ENCODE peak calls at places on chromosomes 6 and 20, in six cellular contexts. B is fibroblast of mammary gland, J is fibroblast of pulmonary artery, V is PC-3, Y is lower lobe of right lung, X is left lung. W is an unnamed sample.

GRCh38 chr6:162195441-162195840 is 532.1 kb downstream of the PRKN start:
- DNase-seq in V (no peak), X (no peak), Y (no peak), B (no peak), J (no peak), W (no peak)

GRCh38 chr6:108616544-108616943 is 55.8 kb downstream of the FOXO3 start:
- DNase-seq in B (peak; percentile 76), J (peak; percentile 57), V (no peak), Y (no peak), X (no peak), W (no peak)

GRCh38 chr6:112332274-112332673 is 14.9 kb upstream of the RFPL4B start:
- DNase-seq in X (no peak), J (no peak), B (peak; percentile 80), V (no peak), Y (no peak), W (no peak)

GRCh38 chr6:52522151-52522626 is 54.7 kb downstream of the TRAM2 start:
- DNase-seq in Y (no peak), B (peak; percentile 93), V (no peak), X (no peak), J (peak; percentile 81), W (no peak)

GRCh38 chr6:14193524-14193923 is 76.0 kb downstream of the CD83 start:
- DNase-seq in J (no peak), B (no peak), X (no peak), V (no peak), Y (no peak), W (no peak)

GRCh38 chr6:79810153-79810806 is 137.1 kb downstream of the ELOVL4 start:
- DNase-seq in B (peak; percentile 5), Y (no peak), X (no peak), J (no peak), V (no peak), W (no peak)

GRCh38 chr20:24696396-24696795 is 227.0 kb downstream of the SYNDIG1 start:
- DNase-seq in B (no peak), Y (no peak), X (no peak), V (no peak), J (no peak), W (peak; percentile 47)

GRCh38 chr20:22490287-22491187 is 93.8 kb downstream of the FOXA2 start:
- DNase-seq in Y (peak; percentile 80), V (peak; percentile 61), B (peak; percentile 2), X (peak; percentile 83), J (peak; percentile 3), W (no peak)

GRCh38 chr6:41443616-41444525 is 102.3 kb upstream of the FOXP4 start:
- DNase-seq in B (peak; percentile 15), V (no peak), X (no peak), J (peak; percentile 31), Y (no peak), W (no peak)

GRCh38 chr6:41428402-41428994 is 93.1 kb downstream of the NCR2 start:
- DNase-seq in X (no peak), V (no peak), Y (no peak), B (no peak), J (no peak), W (no peak)

GRCh38 chr20:15379897-15380296 is 1042.5 kb upstream of the FLRT3 start:
- DNase-seq in J (no peak), V (no peak), B (no peak), Y (no peak), X (no peak), W (no peak)

GRCh38 chr20:15375836-15376235 is 1038.4 kb upstream of the FLRT3 start:
- DNase-seq in Y (no peak), B (no peak), J (no peak), X (no peak), V (no peak), W (no peak)

GRCh38 chr20:15380770-15381169 is 1043.4 kb upstream of the FLRT3 start:
- DNase-seq in B (no peak), X (no peak), Y (no peak), V (no peak), J (no peak), W (no peak)

GRCh38 chr20:15378151-15378550 is 1040.7 kb upstream of the FLRT3 start:
- DNase-seq in V (peak; percentile 11), J (no peak), Y (no peak), X (no peak), B (no peak), W (no peak)
- TF ChIP-seq CTCF in V (peak; percentile 51), J (no peak), Y (no peak), X (no peak), B (peak; percentile 3), W (peak; percentile 27)

GRCh38 chr6:96433950-96434349 is 87.7 kb upstream of the UFL1 start:
- DNase-seq in V (no peak), B (no peak), J (no peak), Y (no peak), X (no peak), W (no peak)

DNA sequence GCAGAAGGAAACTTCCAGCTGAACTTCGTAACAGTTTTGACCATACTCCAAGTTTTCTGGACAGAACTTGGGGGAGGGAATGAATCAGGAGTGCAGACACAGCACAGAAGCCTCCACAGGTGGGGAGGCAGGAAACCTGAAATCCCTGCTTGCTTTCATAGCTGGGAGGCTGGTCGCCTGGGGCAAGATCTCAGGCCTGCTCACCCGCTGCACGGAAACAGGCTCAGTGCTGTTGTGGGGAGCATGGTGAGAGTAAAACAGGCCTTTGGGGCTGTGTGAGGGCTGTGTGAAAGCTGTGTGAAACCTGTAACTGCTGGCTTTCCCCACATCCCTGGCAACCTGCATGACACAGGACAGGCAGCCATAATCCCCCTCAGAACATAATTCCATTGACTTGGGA is 85.2 kb upstream of the UFL1 start:
- DNase-seq in Y (no peak), B (no peak), V (peak; percentile 28), J (no peak), X (no peak), W (no peak)
- TF ChIP-seq CTCF in Y (no peak), B (no peak), V (no peak), J (no peak), X (no peak), W (no peak)

GRCh38 chr20:48905322-48905647 is 16.2 kb upstream of the ARFGEF2 start:
- DNase-seq in J (no peak), B (no peak), Y (no peak), V (no peak), X (no peak), W (no peak)
- TF ChIP-seq CTCF in J (no peak), B (no peak), Y (no peak), V (no peak), X (no peak), W (peak; percentile 12)

DNA sequence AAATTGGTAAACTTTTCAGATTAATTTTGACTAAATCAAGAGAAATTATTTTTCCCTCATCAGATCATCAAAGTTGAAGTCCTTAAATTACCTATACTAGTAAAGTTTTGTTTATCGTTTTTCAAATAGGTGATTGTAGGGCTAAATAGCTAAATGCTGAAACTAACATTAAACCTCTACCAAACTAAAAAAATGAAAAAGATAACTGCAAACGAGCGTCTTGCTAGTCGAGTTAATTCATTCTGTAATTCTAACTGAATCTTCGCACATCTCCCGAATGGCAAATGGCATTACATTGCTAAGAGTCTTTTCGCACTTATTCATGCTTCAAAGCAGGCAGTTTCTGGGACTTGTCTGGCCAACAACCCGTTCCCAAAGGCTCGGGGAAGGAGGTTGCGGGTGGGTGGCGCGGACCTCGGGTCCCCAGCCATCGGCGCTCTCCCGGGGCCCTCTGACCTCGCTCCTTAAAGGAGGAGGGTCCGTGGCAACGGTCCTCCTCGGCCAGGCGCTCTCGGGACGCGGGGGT is 43.8 kb downstream of the POPDC3 start:
- DNase-seq in X (no peak), V (no peak), Y (no peak), J (peak; percentile 27), B (peak; percentile 16), W (no peak)
- TF ChIP-seq CTCF in X (no peak), V (no peak), Y (no peak), J (no peak), B (no peak), W (no peak)

GRCh38 chr6:160121981-160122380 is 366 bp downstream of the SLC22A1 start:
- DNase-seq in V (no peak), B (no peak), X (no peak), Y (no peak), J (no peak), W (peak; percentile 54)

GRCh38 chr6:160122744-160123143 is 1.1 kb downstream of the SLC22A1 start:
- DNase-seq in B (peak; percentile 37), V (no peak), X (no peak), Y (no peak), J (no peak), W (no peak)

GRCh38 chr6:160121558-160121957 is at the start of gene SLC22A1:
- DNase-seq in X (no peak), V (no peak), Y (no peak), B (no peak), J (no peak), W (no peak)

GRCh38 chr6:160118620-160119234 is 2.9 kb upstream of the SLC22A1 start:
- DNase-seq in B (no peak), X (no peak), V (no peak), J (no peak), Y (no peak), W (peak; percentile 50)

DNA sequence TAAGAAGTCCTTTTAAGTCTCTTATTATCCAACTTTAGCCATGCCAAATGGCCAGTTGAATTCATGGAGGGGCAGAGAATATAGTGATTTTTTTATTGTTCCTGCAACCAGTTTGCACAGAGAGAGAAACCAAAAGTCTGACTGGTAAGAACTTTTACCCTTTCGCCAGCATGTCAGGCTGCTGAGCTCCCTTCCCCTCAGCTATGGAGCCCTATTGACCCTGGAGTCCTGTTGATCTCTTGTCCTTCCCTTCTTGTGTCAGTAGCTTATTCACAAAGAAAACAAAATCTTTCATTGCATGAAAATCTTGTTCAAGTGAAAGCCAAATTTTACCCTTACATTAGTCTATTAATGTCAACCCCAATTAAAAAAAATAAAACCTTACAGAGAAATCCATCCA is 1.5 kb upstream of the SLC22A1 start:
- DNase-seq in X (no peak), V (no peak), B (no peak), J (no peak), Y (no peak), W (no peak)
- TF ChIP-seq CTCF in X (no peak), V (no peak), B (no peak), J (no peak), Y (no peak), W (no peak)

GRCh38 chr6:83192871-83193746 is at the start of the genes PGM3 and RWDD2A:
- DNase-seq in X (peak; percentile 97), J (peak; percentile 86), V (peak; percentile 80), Y (peak; percentile 94), B (peak; percentile 77), W (peak; percentile 88)

GRCh38 chr6:83192456-83192855 is 609 bp downstream of the PGM3 start:
- DNase-seq in Y (no peak), V (peak; percentile 51), B (peak; percentile 41), J (no peak), X (no peak), W (no peak)

GRCh38 chr6:83198486-83199172 is 5.5 kb downstream of the RWDD2A start:
- DNase-seq in X (no peak), V (peak; percentile 11), B (no peak), J (peak; percentile 49), Y (no peak), W (no peak)

GRCh38 chr6:83190596-83190995 is 2.5 kb downstream of the PGM3 start:
- DNase-seq in Y (no peak), J (no peak), V (no peak), X (no peak), B (no peak), W (no peak)

GRCh38 chr6:83193747-83194582 is 808 bp downstream of the RWDD2A start:
- DNase-seq in V (peak; percentile 45), B (no peak), J (no peak), Y (peak; percentile 66), X (peak; percentile 89), W (peak; percentile 76)
- TF ChIP-seq CTCF in V (no peak), B (no peak), J (no peak), Y (no peak), X (no peak), W (no peak)